ENCODE peak calls at places on chromosomes 11 and 22, in nine cellular contexts. One of them, this sample, is unnamed.

GRCh38 chr22:27420186-27420816 is 381.3 kb downstream of the MN1 start:
- DNase-seq in activated CD4-positive, CD25-positive, alpha-beta regulatory T cell: no peak
- DNase-seq in NCI-H82: no peak
- DNase-seq in EL: no peak
- DNase-seq in activated naive CD4-positive, alpha-beta T cell treated with anti-CD3 and anti-CD28 coated beads for 36 hours: no peak
- DNase-seq in left kidney: no peak
- DNase-seq in chondrocyte: no peak
- DNase-seq in stimulated activated CD4-positive, alpha-beta T cell treated with anti-CD3 and anti-CD28 coated beads, Interleukin-4, amount 100 ng/mL, for 48 hours: no peak
- DNase-seq in activated T-helper 1 cell treated with Interleukin-2 at 50 U/mL for 16 hours: no peak
- DNase-seq in this sample: no peak

GRCh38 chr11:120134106-120134930 is 3.6 kb downstream of the TRIM29 start:
- DNase-seq in activated CD4-positive, CD25-positive, alpha-beta regulatory T cell: no peak
- DNase-seq in NCI-H82: no peak
- DNase-seq in EL: no peak
- DNase-seq in activated naive CD4-positive, alpha-beta T cell treated with anti-CD3 and anti-CD28 coated beads for 36 hours: no peak
- DNase-seq in left kidney: no peak
- DNase-seq in chondrocyte: peak
- DNase-seq in stimulated activated CD4-positive, alpha-beta T cell treated with anti-CD3 and anti-CD28 coated beads, Interleukin-4, amount 100 ng/mL, for 48 hours: no peak
- DNase-seq in activated T-helper 1 cell treated with Interleukin-2 at 50 U/mL for 16 hours: no peak
- DNase-seq in this sample: no peak

GRCh38 chr11:37370817-37371216 is 772.8 kb upstream of the RAG2 start:
- DNase-seq in activated CD4-positive, CD25-positive, alpha-beta regulatory T cell: no peak
- DNase-seq in NCI-H82: no peak
- DNase-seq in EL: no peak
- DNase-seq in activated naive CD4-positive, alpha-beta T cell treated with anti-CD3 and anti-CD28 coated beads for 36 hours: no peak
- DNase-seq in left kidney: no peak
- DNase-seq in chondrocyte: no peak
- DNase-seq in stimulated activated CD4-positive, alpha-beta T cell treated with anti-CD3 and anti-CD28 coated beads, Interleukin-4, amount 100 ng/mL, for 48 hours: no peak
- DNase-seq in activated T-helper 1 cell treated with Interleukin-2 at 50 U/mL for 16 hours: no peak
- DNase-seq in this sample: no peak

GRCh38 chr11:128890543-128891409 is at the start of gene KCNJ5:
- DNase-seq in activated CD4-positive, CD25-positive, alpha-beta regulatory T cell: no peak
- DNase-seq in NCI-H82: peak
- DNase-seq in EL: peak
- DNase-seq in activated naive CD4-positive, alpha-beta T cell treated with anti-CD3 and anti-CD28 coated beads for 36 hours: no peak
- DNase-seq in left kidney: peak
- DNase-seq in chondrocyte: no peak
- DNase-seq in stimulated activated CD4-positive, alpha-beta T cell treated with anti-CD3 and anti-CD28 coated beads, Interleukin-4, amount 100 ng/mL, for 48 hours: no peak
- DNase-seq in activated T-helper 1 cell treated with Interleukin-2 at 50 U/mL for 16 hours: no peak
- DNase-seq in this sample: peak

GRCh38 chr11:32290783-32291182 is 144.6 kb downstream of the WT1 start:
- DNase-seq in activated CD4-positive, CD25-positive, alpha-beta regulatory T cell: no peak
- DNase-seq in NCI-H82: no peak
- DNase-seq in EL: no peak
- DNase-seq in activated naive CD4-positive, alpha-beta T cell treated with anti-CD3 and anti-CD28 coated beads for 36 hours: no peak
- DNase-seq in left kidney: peak
- DNase-seq in chondrocyte: no peak
- DNase-seq in stimulated activated CD4-positive, alpha-beta T cell treated with anti-CD3 and anti-CD28 coated beads, Interleukin-4, amount 100 ng/mL, for 48 hours: no peak
- DNase-seq in activated T-helper 1 cell treated with Interleukin-2 at 50 U/mL for 16 hours: no peak
- DNase-seq in this sample: no peak

GRCh38 chr22:47012589-47013365 is 250.3 kb downstream of the TBC1D22A start:
- DNase-seq in activated CD4-positive, CD25-positive, alpha-beta regulatory T cell: no peak
- DNase-seq in NCI-H82: no peak
- DNase-seq in EL: peak
- DNase-seq in activated naive CD4-positive, alpha-beta T cell treated with anti-CD3 and anti-CD28 coated beads for 36 hours: no peak
- DNase-seq in left kidney: no peak
- DNase-seq in chondrocyte: no peak
- DNase-seq in stimulated activated CD4-positive, alpha-beta T cell treated with anti-CD3 and anti-CD28 coated beads, Interleukin-4, amount 100 ng/mL, for 48 hours: no peak
- DNase-seq in activated T-helper 1 cell treated with Interleukin-2 at 50 U/mL for 16 hours: no peak
- DNase-seq in this sample: peak

GRCh38 chr22:46459347-46460065 is 77.9 kb downstream of the CELSR1 start:
- DNase-seq in activated CD4-positive, CD25-positive, alpha-beta regulatory T cell: no peak
- DNase-seq in NCI-H82: no peak
- DNase-seq in EL: no peak
- DNase-seq in activated naive CD4-positive, alpha-beta T cell treated with anti-CD3 and anti-CD28 coated beads for 36 hours: no peak
- DNase-seq in left kidney: no peak
- DNase-seq in chondrocyte: no peak
- DNase-seq in stimulated activated CD4-positive, alpha-beta T cell treated with anti-CD3 and anti-CD28 coated beads, Interleukin-4, amount 100 ng/mL, for 48 hours: no peak
- DNase-seq in activated T-helper 1 cell treated with Interleukin-2 at 50 U/mL for 16 hours: no peak
- DNase-seq in this sample: no peak

GRCh38 chr22:27438271-27438980 is 363.1 kb downstream of the MN1 start:
- DNase-seq in activated CD4-positive, CD25-positive, alpha-beta regulatory T cell: no peak
- DNase-seq in NCI-H82: peak
- DNase-seq in EL: peak
- DNase-seq in activated naive CD4-positive, alpha-beta T cell treated with anti-CD3 and anti-CD28 coated beads for 36 hours: no peak
- DNase-seq in left kidney: peak
- DNase-seq in chondrocyte: no peak
- DNase-seq in stimulated activated CD4-positive, alpha-beta T cell treated with anti-CD3 and anti-CD28 coated beads, Interleukin-4, amount 100 ng/mL, for 48 hours: no peak
- DNase-seq in activated T-helper 1 cell treated with Interleukin-2 at 50 U/mL for 16 hours: no peak
- DNase-seq in this sample: peak

GRCh38 chr11:44574620-44575287 is 9.3 kb downstream of the CD82 start:
- DNase-seq in activated CD4-positive, CD25-positive, alpha-beta regulatory T cell: no peak
- DNase-seq in NCI-H82: no peak
- DNase-seq in EL: peak
- DNase-seq in activated naive CD4-positive, alpha-beta T cell treated with anti-CD3 and anti-CD28 coated beads for 36 hours: peak
- DNase-seq in left kidney: no peak
- DNase-seq in chondrocyte: no peak
- DNase-seq in stimulated activated CD4-positive, alpha-beta T cell treated with anti-CD3 and anti-CD28 coated beads, Interleukin-4, amount 100 ng/mL, for 48 hours: no peak
- DNase-seq in activated T-helper 1 cell treated with Interleukin-2 at 50 U/mL for 16 hours: no peak
- DNase-seq in this sample: peak

GRCh38 chr11:130606781-130607511 is 158.5 kb downstream of the ADAMTS15 start:
- DNase-seq in activated CD4-positive, CD25-positive, alpha-beta regulatory T cell: no peak
- DNase-seq in NCI-H82: no peak
- DNase-seq in EL: peak
- DNase-seq in activated naive CD4-positive, alpha-beta T cell treated with anti-CD3 and anti-CD28 coated beads for 36 hours: no peak
- DNase-seq in left kidney: peak
- DNase-seq in chondrocyte: no peak
- DNase-seq in stimulated activated CD4-positive, alpha-beta T cell treated with anti-CD3 and anti-CD28 coated beads, Interleukin-4, amount 100 ng/mL, for 48 hours: no peak
- DNase-seq in activated T-helper 1 cell treated with Interleukin-2 at 50 U/mL for 16 hours: no peak
- DNase-seq in this sample: no peak

GRCh38 chr22:32044913-32045312 is 1.9 kb downstream of the SLC5A1 start:
- DNase-seq in activated CD4-positive, CD25-positive, alpha-beta regulatory T cell: no peak
- DNase-seq in NCI-H82: no peak
- DNase-seq in EL: no peak
- DNase-seq in activated naive CD4-positive, alpha-beta T cell treated with anti-CD3 and anti-CD28 coated beads for 36 hours: no peak
- DNase-seq in left kidney: no peak
- DNase-seq in chondrocyte: no peak
- DNase-seq in stimulated activated CD4-positive, alpha-beta T cell treated with anti-CD3 and anti-CD28 coated beads, Interleukin-4, amount 100 ng/mL, for 48 hours: no peak
- DNase-seq in activated T-helper 1 cell treated with Interleukin-2 at 50 U/mL for 16 hours: no peak
- DNase-seq in this sample: no peak

GRCh38 chr11:18939314-18939713 is at the start of gene MRGPRX1:
- DNase-seq in activated CD4-positive, CD25-positive, alpha-beta regulatory T cell: no peak
- DNase-seq in NCI-H82: no peak
- DNase-seq in EL: no peak
- DNase-seq in activated naive CD4-positive, alpha-beta T cell treated with anti-CD3 and anti-CD28 coated beads for 36 hours: no peak
- DNase-seq in left kidney: no peak
- DNase-seq in chondrocyte: no peak
- DNase-seq in stimulated activated CD4-positive, alpha-beta T cell treated with anti-CD3 and anti-CD28 coated beads, Interleukin-4, amount 100 ng/mL, for 48 hours: no peak
- DNase-seq in activated T-helper 1 cell treated with Interleukin-2 at 50 U/mL for 16 hours: no peak
- DNase-seq in this sample: no peak

GRCh38 chr11:20283475-20283874 is 80.0 kb upstream of the HTATIP2 start:
- DNase-seq in activated CD4-positive, CD25-positive, alpha-beta regulatory T cell: no peak
- DNase-seq in NCI-H82: no peak
- DNase-seq in EL: no peak
- DNase-seq in activated naive CD4-positive, alpha-beta T cell treated with anti-CD3 and anti-CD28 coated beads for 36 hours: no peak
- DNase-seq in left kidney: no peak
- DNase-seq in chondrocyte: no peak
- DNase-seq in stimulated activated CD4-positive, alpha-beta T cell treated with anti-CD3 and anti-CD28 coated beads, Interleukin-4, amount 100 ng/mL, for 48 hours: no peak
- DNase-seq in activated T-helper 1 cell treated with Interleukin-2 at 50 U/mL for 16 hours: no peak
- DNase-seq in this sample: no peak

GRCh38 chr11:17864478-17864941 is 129.9 kb downstream of the KCNC1 start:
- DNase-seq in activated CD4-positive, CD25-positive, alpha-beta regulatory T cell: no peak
- DNase-seq in NCI-H82: peak
- DNase-seq in EL: no peak
- DNase-seq in activated naive CD4-positive, alpha-beta T cell treated with anti-CD3 and anti-CD28 coated beads for 36 hours: peak
- DNase-seq in left kidney: peak
- DNase-seq in chondrocyte: no peak
- DNase-seq in stimulated activated CD4-positive, alpha-beta T cell treated with anti-CD3 and anti-CD28 coated beads, Interleukin-4, amount 100 ng/mL, for 48 hours: no peak
- DNase-seq in activated T-helper 1 cell treated with Interleukin-2 at 50 U/mL for 16 hours: no peak
- DNase-seq in this sample: no peak

GRCh38 chr11:67614730-67615454 is 8.2 kb downstream of the NDUFV1 start:
- DNase-seq in activated CD4-positive, CD25-positive, alpha-beta regulatory T cell: no peak
- DNase-seq in NCI-H82: no peak
- DNase-seq in EL: no peak
- DNase-seq in activated naive CD4-positive, alpha-beta T cell treated with anti-CD3 and anti-CD28 coated beads for 36 hours: no peak
- DNase-seq in left kidney: no peak
- DNase-seq in chondrocyte: no peak
- DNase-seq in stimulated activated CD4-positive, alpha-beta T cell treated with anti-CD3 and anti-CD28 coated beads, Interleukin-4, amount 100 ng/mL, for 48 hours: no peak
- DNase-seq in activated T-helper 1 cell treated with Interleukin-2 at 50 U/mL for 16 hours: no peak
- DNase-seq in this sample: no peak

This sample was measured in AG08395.